ENCODE peak calls at places on chromosomes 6 and 20, in nine cellular contexts. X is choroid plexus epithelial cell, H is mesothelial cell of epicardium, Z is LNCaP clone FGC, I is astrocyte of the spinal cord, J is AG04450, V is body of pancreas, F is WERI-Rb-1, Q is lung. C is an unnamed sample.

GRCh38 chr6:25277857-25278256 is 1.3 kb upstream of the CARMIL1 start:
- DNase-seq in X (no peak), H (no peak), Z (no peak), I (no peak), J (no peak), V (no peak), F (no peak), Q (no peak), C (no peak)

GRCh38 chr6:43276180-43277082 is 21.6 kb upstream of the SLC22A7 start:
- DNase-seq in X (peak; percentile 15), H (no peak), Z (no peak), I (no peak), J (no peak), V (no peak), F (peak; percentile 86), Q (no peak), C (no peak)

GRCh38 chr20:19241440-19241839 is 29.0 kb downstream of the SLC24A3 start:
- DNase-seq in X (no peak), H (no peak), Z (no peak), I (no peak), J (no peak), V (no peak), F (no peak), Q (no peak), C (no peak)

GRCh38 chr6:116018976-116019375 is 41.7 kb downstream of the FRK start:
- DNase-seq in X (no peak), H (no peak), Z (no peak), I (no peak), J (no peak), V (no peak), F (no peak), Q (no peak), C (no peak)

GRCh38 chr6:105642708-105643107 is 239.8 kb upstream of the PREP start:
- DNase-seq in X (peak; percentile 13), H (no peak), Z (no peak), I (peak; percentile 7), J (no peak), V (no peak), F (no peak), Q (no peak), C (no peak)

GRCh38 chr6:134457941-134458340 is 140.0 kb upstream of the SGK1 start:
- DNase-seq in X (no peak), H (no peak), Z (no peak), I (no peak), J (no peak), V (no peak), F (no peak), Q (no peak), C (no peak)

GRCh38 chr6:30100585-30101422 is 12.1 kb downstream of the TRIM31 start:
- DNase-seq in X (no peak), H (no peak), Z (no peak), I (no peak), J (no peak), V (peak; percentile 54), F (peak; percentile 27), Q (peak; percentile 38), C (no peak)

GRCh38 chr6:108106261-108106660 is 31.7 kb upstream of the OSTM1 start:
- DNase-seq in X (no peak), H (no peak), Z (no peak), I (no peak), J (no peak), V (no peak), F (no peak), Q (no peak), C (no peak)

GRCh38 chr6:108247965-108248536 is 12.8 kb downstream of the SNX3 start:
- DNase-seq in X (no peak), H (no peak), Z (no peak), I (no peak), J (no peak), V (no peak), F (no peak), Q (no peak), C (no peak)

GRCh38 chr6:4599924-4600323 is 176.3 kb upstream of the CDYL start:
- DNase-seq in X (peak; percentile 85), H (no peak), Z (no peak), I (peak; percentile 77), J (peak; percentile 23), V (no peak), F (no peak), Q (no peak), C (no peak)

GRCh38 chr20:33812673-33813462 is 1.7 kb downstream of the CHMP4B start:
- DNase-seq in X (peak; percentile 22), H (no peak), Z (no peak), I (peak; percentile 21), J (no peak), V (peak; percentile 38), F (no peak), Q (no peak), C (no peak)

GRCh38 chr20:41476013-41476441 is 109.4 kb upstream of the EMILIN3 start:
- DNase-seq in X (peak; percentile 72), H (no peak), Z (peak; percentile 79), I (peak; percentile 79), J (peak; percentile 21), V (peak; percentile 68), F (no peak), Q (no peak), C (no peak)

GRCh38 chr20:6074145-6074561 is 20.3 kb upstream of the LRRN4 start:
- DNase-seq in X (peak; percentile 30), H (no peak), Z (peak; percentile 31), I (no peak), J (no peak), V (no peak), F (peak; percentile 42), Q (no peak), C (no peak)

GRCh38 chr20:6006603-6006949 is 47.3 kb downstream of the LRRN4 start:
- DNase-seq in X (no peak), H (no peak), Z (no peak), I (no peak), J (no peak), V (no peak), F (no peak), Q (no peak), C (no peak)

GRCh38 chr6:72246926-72247325 is 360.6 kb downstream of the RIMS1 start:
- DNase-seq in X (peak; percentile 45), H (no peak), Z (no peak), I (no peak), J (no peak), V (no peak), F (peak; percentile 16), Q (no peak), C (no peak)

GRCh38 chr6:90860822-90861601 is 274.1 kb upstream of the MAP3K7 start:
- DNase-seq in X (peak; percentile 4), H (no peak), Z (no peak), I (no peak), J (no peak), V (no peak), F (no peak), Q (no peak), C (no peak)

GRCh38 chr20:59817846-59818245 is 115.6 kb downstream of the SYCP2 start:
- DNase-seq in X (no peak), H (no peak), Z (no peak), I (no peak), J (no peak), V (no peak), F (no peak), Q (no peak), C (peak; percentile 51)

GRCh38 chr6:109449789-109450673 is 5.5 kb downstream of the MICAL1 start:
- DNase-seq in X (no peak), H (no peak), Z (no peak), I (no peak), J (no peak), V (no peak), F (no peak), Q (peak; percentile 26), C (no peak)

GRCh38 chr20:1473244-1473635 is 6.6 kb upstream of the NSFL1C start:
- DNase-seq in X (no peak), H (no peak), Z (no peak), I (no peak), J (no peak), V (no peak), F (no peak), Q (no peak), C (no peak)

GRCh38 chr20:278607-279571 is 11.7 kb downstream of the C20orf96 start:
- DNase-seq in X (peak; percentile 85), H (no peak), Z (no peak), I (no peak), J (no peak), V (peak; percentile 34), F (no peak), Q (no peak), C (peak; percentile 81)
- TF ChIP-seq CTCF in X (peak; percentile 19), H (no peak), Z (no peak), I (no peak), J (no peak), V (no peak), F (no peak), Q (no peak), C (no peak)

GRCh38 chr6:149128489-149129145 is 188.9 kb upstream of the TAB2 start:
- DNase-seq in X (peak; percentile 65), H (no peak), Z (no peak), I (no peak), J (no peak), V (no peak), F (no peak), Q (no peak), C (no peak)
- TF ChIP-seq CTCF in X (no peak), H (no peak), Z (no peak), I (no peak), J (no peak), V (no peak), F (no peak), Q (no peak), C (no peak)

GRCh38 chr20:50717974-50718761 is 13.2 kb upstream of the PARD6B start:
- DNase-seq in X (peak; percentile 62), H (no peak), Z (no peak), I (no peak), J (no peak), V (no peak), F (no peak), Q (no peak), C (no peak)
- TF ChIP-seq CTCF in X (peak; percentile 48), H (no peak), Z (peak; percentile 3), I (no peak), J (no peak), V (no peak), F (peak; percentile 42), Q (no peak), C (no peak)

GRCh38 chr20:57694481-57694880 is 15.3 kb downstream of the PMEPA1 start:
- DNase-seq in X (no peak), H (no peak), Z (no peak), I (no peak), J (no peak), V (no peak), F (no peak), Q (no peak), C (no peak)

GRCh38 chr20:57693670-57694329 is 16.0 kb downstream of the PMEPA1 start:
- DNase-seq in X (no peak), H (no peak), Z (no peak), I (no peak), J (no peak), V (no peak), F (no peak), Q (no peak), C (no peak)

GRCh38 chr20:57695012-57695411 is 14.8 kb downstream of the PMEPA1 start:
- DNase-seq in X (peak; percentile 7), H (no peak), Z (no peak), I (peak; percentile 53), J (no peak), V (peak; percentile 61), F (no peak), Q (peak; percentile 68), C (no peak)

GRCh38 chr20:57692393-57692792 is 17.4 kb downstream of the PMEPA1 start:
- DNase-seq in X (no peak), H (no peak), Z (no peak), I (no peak), J (no peak), V (no peak), F (no peak), Q (no peak), C (no peak)

GRCh38 chr20:57693002-57693582 is 16.7 kb downstream of the PMEPA1 start:
- DNase-seq in X (peak; percentile 10), H (peak; percentile 61), Z (no peak), I (peak; percentile 61), J (no peak), V (peak; percentile 60), F (no peak), Q (no peak), C (no peak)
- TF ChIP-seq CTCF in X (peak; percentile 28), H (no peak), Z (peak; percentile 57), I (peak; percentile 29), J (no peak), V (peak; percentile 24), F (peak; percentile 33), Q (no peak), C (no peak)

C was measured in osteocyte.